ENCODE peak calls at places on chromosomes 5 and 9, in four cellular contexts. One of them, this sample, is unnamed.

GRCh38 chr5:2742921-2743679 is 8.4 kb downstream of the IRX2 start:
- DNase-seq in left lung: no peak
- DNase-seq in left ventricle myocardium inferior: no peak
- DNase-seq in mesendoderm: no peak
- DNase-seq in this sample: no peak

GRCh38 chr5:154714271-154714986 is 40.7 kb upstream of the LARP1 start:
- DNase-seq in mesendoderm: no peak
- DNase-seq in left lung: peak
- DNase-seq in left ventricle myocardium inferior: no peak
- DNase-seq in this sample: no peak

GRCh38 chr9:111939322-111939721 is 42.7 kb downstream of the UGCG start:
- DNase-seq in left ventricle myocardium inferior: no peak
- DNase-seq in mesendoderm: no peak
- DNase-seq in left lung: no peak
- DNase-seq in this sample: no peak

GRCh38 chr5:134604908-134605307 is 27.7 kb downstream of the SAR1B start:
- DNase-seq in mesendoderm: no peak
- DNase-seq in left ventricle myocardium inferior: no peak
- DNase-seq in left lung: no peak
- DNase-seq in this sample: no peak

GRCh38 chr5:169716287-169716686 is 79.2 kb downstream of the DOCK2 start:
- DNase-seq in mesendoderm: peak
- DNase-seq in left lung: no peak
- DNase-seq in left ventricle myocardium inferior: no peak
- DNase-seq in this sample: no peak

GRCh38 chr9:93576296-93577044 is at the start of gene PHF2:
- DNase-seq in mesendoderm: peak
- DNase-seq in left ventricle myocardium inferior: no peak
- DNase-seq in left lung: no peak
- DNase-seq in this sample: no peak

GRCh38 chr9:95031711-95032461 is 285.6 kb downstream of the FANCC start:
- DNase-seq in mesendoderm: no peak
- DNase-seq in left ventricle myocardium inferior: no peak
- DNase-seq in left lung: peak
- DNase-seq in this sample: no peak

GRCh38 chr9:134651226-134651905 is 9.8 kb downstream of the COL5A1 start:
- DNase-seq in left lung: no peak
- DNase-seq in mesendoderm: no peak
- DNase-seq in left ventricle myocardium inferior: peak
- DNase-seq in this sample: no peak

GRCh38 chr5:132074772-132075718 is 1.5 kb downstream of the CSF2 start:
- DNase-seq in left ventricle myocardium inferior: no peak
- DNase-seq in mesendoderm: no peak
- DNase-seq in left lung: peak
- DNase-seq in this sample: no peak

GRCh38 chr5:167571824-167572223 is 719.6 kb upstream of the WWC1 start:
- DNase-seq in mesendoderm: no peak
- DNase-seq in left lung: no peak
- DNase-seq in left ventricle myocardium inferior: no peak
- DNase-seq in this sample: no peak

GRCh38 chr9:82810902-82811301 is 252.0 kb downstream of the RASEF start:
- DNase-seq in left ventricle myocardium inferior: no peak
- DNase-seq in mesendoderm: peak
- DNase-seq in left lung: no peak
- DNase-seq in this sample: no peak

GRCh38 chr9:21316860-21317259 is 11.7 kb upstream of the IFNA5 start:
- DNase-seq in left lung: no peak
- DNase-seq in mesendoderm: no peak
- DNase-seq in left ventricle myocardium inferior: no peak
- DNase-seq in this sample: no peak

GRCh38 chr9:14961372-14962068 is 51.3 kb upstream of the FREM1 start:
- DNase-seq in mesendoderm: peak
- DNase-seq in left ventricle myocardium inferior: no peak
- DNase-seq in left lung: no peak
- DNase-seq in this sample: no peak

GRCh38 chr5:174292348-174292747 is 246.8 kb downstream of the NSG2 start:
- DNase-seq in left ventricle myocardium inferior: no peak
- DNase-seq in left lung: no peak
- DNase-seq in mesendoderm: no peak
- DNase-seq in this sample: no peak

GRCh38 chr5:74954919-74955318 is 88.7 kb upstream of the FAM169A start:
- DNase-seq in left ventricle myocardium inferior: no peak
- DNase-seq in mesendoderm: no peak
- DNase-seq in left lung: no peak
- DNase-seq in this sample: no peak

GRCh38 chr9:74770508-74771261 is 117.0 kb downstream of the TRPM6 start:
- DNase-seq in left ventricle myocardium inferior: no peak
- DNase-seq in left lung: no peak
- DNase-seq in mesendoderm: peak
- DNase-seq in this sample: no peak

GRCh38 chr9:114116061-114116747 is 17.1 kb upstream of the KIF12 start:
- DNase-seq in left ventricle myocardium inferior: no peak
- DNase-seq in mesendoderm: no peak
- DNase-seq in left lung: peak
- DNase-seq in this sample: no peak

GRCh38 chr5:168132186-168132585 is 159.3 kb upstream of the WWC1 start:
- DNase-seq in left ventricle myocardium inferior: no peak
- DNase-seq in left lung: no peak
- DNase-seq in mesendoderm: no peak
- DNase-seq in this sample: no peak

GRCh38 chr5:1130218-1130946 is 18.5 kb upstream of the SLC12A7 start:
- DNase-seq in left ventricle myocardium inferior: no peak
- DNase-seq in left lung: peak
- DNase-seq in mesendoderm: no peak
- DNase-seq in this sample: no peak

GRCh38 chr5:50463047-50463446 is 22.0 kb upstream of the EMB start:
- DNase-seq in mesendoderm: no peak
- DNase-seq in left lung: no peak
- DNase-seq in left ventricle myocardium inferior: no peak
- DNase-seq in this sample: no peak

GRCh38 chr5:53319306-53319705 is 161.1 kb upstream of the FST start:
- DNase-seq in left ventricle myocardium inferior: no peak
- DNase-seq in mesendoderm: no peak
- DNase-seq in left lung: no peak
- DNase-seq in this sample: no peak

GRCh38 chr9:135251996-135252760 is 164.7 kb downstream of the OLFM1 start:
- DNase-seq in left lung: no peak
- DNase-seq in left ventricle myocardium inferior: no peak
- DNase-seq in mesendoderm: no peak
- DNase-seq in this sample: no peak

GRCh38 chr5:125034331-125034730 is 287.9 kb upstream of the ZNF608 start:
- DNase-seq in mesendoderm: no peak
- DNase-seq in left ventricle myocardium inferior: no peak
- DNase-seq in left lung: no peak
- DNase-seq in this sample: no peak

GRCh38 chr9:131656356-131657030 is 83.4 kb downstream of the RAPGEF1 start:
- DNase-seq in mesendoderm: no peak
- DNase-seq in left lung: peak
- DNase-seq in left ventricle myocardium inferior: peak
- DNase-seq in this sample: peak

GRCh38 chr9:117665601-117666377 is 38.4 kb upstream of the TLR4 start:
- DNase-seq in left ventricle myocardium inferior: no peak
- DNase-seq in left lung: no peak
- DNase-seq in mesendoderm: no peak
- DNase-seq in this sample: no peak

GRCh38 chr9:5455181-5455580 is 4.8 kb downstream of the CD274 start:
- DNase-seq in left ventricle myocardium inferior: no peak
- DNase-seq in mesendoderm: no peak
- DNase-seq in left lung: no peak
- DNase-seq in this sample: no peak

GRCh38 chr9:35616681-35617459 is 1.3 kb downstream of the CD72 start:
- DNase-seq in left ventricle myocardium inferior: peak
- DNase-seq in left lung: peak
- DNase-seq in mesendoderm: peak
- DNase-seq in this sample: peak

GRCh38 chr9:114733814-114734213 is 51.8 kb upstream of the TEX48 start:
- DNase-seq in mesendoderm: no peak
- DNase-seq in left ventricle myocardium inferior: no peak
- DNase-seq in left lung: no peak
- DNase-seq in this sample: no peak

GRCh38 chr9:77997611-77998349 is 33.8 kb downstream of the GNAQ start:
- DNase-seq in mesendoderm: no peak
- DNase-seq in left ventricle myocardium inferior: peak
- DNase-seq in left lung: no peak
- DNase-seq in this sample: no peak

GRCh38 chr5:110853267-110853666 is 114.5 kb downstream of the SLC25A46 start:
- DNase-seq in mesendoderm: peak
- DNase-seq in left lung: no peak
- DNase-seq in left ventricle myocardium inferior: no peak
- DNase-seq in this sample: no peak
- H3K27ac ChIP-seq in mesendoderm: no peak
- H3K27ac ChIP-seq in left lung: no peak
- H3K27ac ChIP-seq in left ventricle myocardium inferior: no peak
- H3K27ac ChIP-seq in this sample: no peak

DNA sequence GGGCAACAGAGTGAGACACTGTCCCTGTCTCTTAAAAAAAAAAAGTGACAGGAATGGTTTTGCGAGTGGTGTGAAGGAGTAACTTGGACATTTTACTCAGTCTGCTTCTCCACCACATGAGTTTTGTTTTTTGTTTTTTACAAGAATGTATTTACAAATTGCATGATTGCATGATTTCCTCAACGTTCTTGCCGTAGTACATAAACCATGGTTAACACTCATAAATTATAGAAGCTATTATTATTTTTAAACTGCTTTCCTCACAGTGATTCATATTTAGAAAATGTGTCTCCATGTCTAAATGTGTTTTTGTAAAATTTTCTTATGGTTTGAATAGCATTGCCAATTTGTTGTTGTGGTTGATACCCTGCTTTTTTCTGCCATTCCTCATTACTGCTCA is 220.0 kb downstream of the GOLPH3 start:
- DNase-seq in left lung: no peak
- DNase-seq in mesendoderm: no peak
- DNase-seq in left ventricle myocardium inferior: no peak
- DNase-seq in this sample: no peak
- H3K27ac ChIP-seq in left lung: no peak
- H3K27ac ChIP-seq in mesendoderm: no peak
- H3K27ac ChIP-seq in left ventricle myocardium inferior: no peak
- H3K27ac ChIP-seq in this sample: no peak

DNA sequence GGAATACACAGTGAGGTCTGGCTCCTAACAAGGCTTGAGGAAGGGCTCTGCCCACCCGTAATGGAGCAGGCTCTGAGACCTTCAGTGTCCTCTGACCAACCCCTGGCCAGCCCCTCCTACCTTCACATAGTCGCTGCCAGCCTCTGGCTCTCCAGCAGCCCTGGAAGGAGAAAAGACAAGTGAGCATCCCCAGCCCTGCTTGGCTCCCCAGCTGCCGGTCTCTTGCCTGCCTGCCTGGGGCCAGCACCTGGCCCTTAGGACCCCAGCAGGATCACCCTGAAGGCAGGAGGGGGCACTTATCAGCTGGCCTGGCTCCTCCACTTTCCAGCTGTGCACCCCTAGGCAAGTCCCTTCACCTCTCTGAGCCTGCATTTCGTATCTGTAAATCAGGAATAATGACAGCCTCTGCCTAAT is 17.0 kb downstream of the SH2D3C start:
- DNase-seq in mesendoderm: peak
- DNase-seq in left ventricle myocardium inferior: no peak
- DNase-seq in left lung: no peak
- DNase-seq in this sample: no peak
- H3K27ac ChIP-seq in mesendoderm: no peak
- H3K27ac ChIP-seq in left ventricle myocardium inferior: peak
- H3K27ac ChIP-seq in left lung: peak
- H3K27ac ChIP-seq in this sample: peak

GRCh38 chr5:43281840-43282658 is 31.2 kb downstream of the HMGCS1 start:
- DNase-seq in left lung: no peak
- DNase-seq in mesendoderm: no peak
- DNase-seq in left ventricle myocardium inferior: no peak
- DNase-seq in this sample: no peak
- H3K27ac ChIP-seq in left lung: no peak
- H3K27ac ChIP-seq in mesendoderm: no peak
- H3K27ac ChIP-seq in left ventricle myocardium inferior: no peak
- H3K27ac ChIP-seq in this sample: no peak

DNA sequence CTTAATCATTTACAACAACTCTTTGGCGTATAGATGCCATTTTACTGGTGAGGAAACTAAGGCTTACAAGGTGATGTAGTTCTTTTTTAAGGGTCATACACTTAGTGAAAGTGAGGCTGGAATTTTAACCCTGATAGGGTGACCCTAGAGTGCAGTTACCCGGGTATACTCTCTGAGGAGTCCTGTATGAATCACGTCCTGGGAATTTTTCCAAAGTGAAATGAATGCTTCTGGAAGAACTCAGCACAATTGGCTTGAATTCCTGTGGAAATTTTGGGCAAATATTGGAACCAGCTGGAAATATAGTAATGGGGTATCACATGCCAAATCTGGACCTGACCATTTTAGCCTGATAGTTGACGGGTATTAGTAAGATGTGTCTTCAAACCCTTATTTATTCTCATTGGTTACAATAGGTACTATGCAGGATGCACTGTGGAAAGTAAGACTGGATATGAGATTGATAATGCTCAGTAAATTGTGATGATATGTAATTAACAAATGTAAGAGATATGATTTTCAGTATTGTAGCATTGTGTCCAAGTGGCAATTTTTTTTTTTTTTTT is 14.8 kb downstream of the SUB1 start:
- DNase-seq in left ventricle myocardium inferior: no peak
- DNase-seq in mesendoderm: no peak
- DNase-seq in left lung: no peak
- DNase-seq in this sample: no peak
- H3K27ac ChIP-seq in left ventricle myocardium inferior: peak
- H3K27ac ChIP-seq in mesendoderm: no peak
- H3K27ac ChIP-seq in left lung: no peak
- H3K27ac ChIP-seq in this sample: no peak

This sample was measured in suprapubic skin.